ENCODE peak calls at places on chromosomes 6 and 20, in four cellular contexts. J is GM23248, B is fibroblast of lung, N is hepatocyte. S is an unnamed sample. For H4K20me1, H3K4me1 and H3K9me3, the result is how much of the 10 kb centered on the place peaks cover.

GRCh38 chr6:49513153-49513989 is 13.6 kb downstream of the GLYATL3 start:
- DNase-seq in J (no peak), B (no peak), N (no peak), S (no peak)

GRCh38 chr6:107843400-107843799 is 19.3 kb upstream of the SCML4 start:
- DNase-seq in N (no peak), J (no peak), B (no peak), S (no peak)

GRCh38 chr6:3782876-3783832 is 31.6 kb upstream of the PXDC1 start:
- DNase-seq in J (no peak), B (no peak), N (no peak), S (no peak)

GRCh38 chr6:6218246-6219085 is 102.0 kb downstream of the F13A1 start:
- DNase-seq in J (peak), N (no peak), B (no peak), S (no peak)

GRCh38 chr20:42524058-42524457 is 665.6 kb downstream of the PTPRT start:
- DNase-seq in B (no peak), J (no peak), N (no peak), S (no peak)

GRCh38 chr20:47118641-47119040 is 224.0 kb downstream of the EYA2 start:
- DNase-seq in J (no peak), B (no peak), N (no peak), S (no peak)

GRCh38 chr20:19993937-19994667 is 23.1 kb upstream of the NAA20 start:
- DNase-seq in J (peak), B (peak), N (no peak), S (no peak)

GRCh38 chr6:33684428-33684896 is 27.0 kb downstream of the UQCC2 start:
- DNase-seq in N (no peak), J (no peak), B (no peak), S (no peak)

GRCh38 chr20:8454137-8454712 is 322.2 kb downstream of the PLCB1 start:
- DNase-seq in N (peak), J (peak), B (peak), S (no peak)

GRCh38 chr20:24579475-24579874 is 110.0 kb downstream of the SYNDIG1 start:
- DNase-seq in B (no peak), J (no peak), N (no peak), S (no peak)

GRCh38 chr6:82144007-82144851 is 103.3 kb downstream of the IBTK start:
- DNase-seq in N (peak), B (peak), J (peak), S (peak)

GRCh38 chr20:57485770-57486169 is 39.2 kb downstream of the CTCFL start:
- DNase-seq in N (no peak), B (no peak), J (no peak), S (no peak)

GRCh38 chr6:170584954-170585498 is 589 bp upstream of the PDCD2 start:
- DNase-seq in B (no peak), J (no peak), N (peak), S (no peak)

GRCh38 chr20:12594410-12595130 is 414.2 kb upstream of the SPTLC3 start:
- DNase-seq in J (no peak), B (no peak), N (peak), S (no peak)

GRCh38 chr20:33499347-33499746 is 9.5 kb downstream of the CBFA2T2 start:
- DNase-seq in B (no peak), J (no peak), N (no peak), S (no peak)

GRCh38 chr6:136823128-136823660 is 802 bp downstream of the PEX7 start:
- DNase-seq in B (no peak), N (no peak), J (no peak), S (no peak)

GRCh38 chr20:16927031-16927430 is 178.9 kb downstream of the OTOR start:
- DNase-seq in B (no peak), N (peak), J (peak), S (no peak)

GRCh38 chr20:16926626-16927025 is 178.5 kb downstream of the OTOR start:
- DNase-seq in J (no peak), N (peak), B (no peak), S (no peak)

GRCh38 chr20:16930656-16931055 is 182.5 kb downstream of the OTOR start:
- DNase-seq in J (no peak), B (no peak), N (no peak), S (no peak)

GRCh38 chr20:16929756-16930155 is 181.6 kb downstream of the OTOR start:
- DNase-seq in J (peak), B (peak), N (no peak), S (no peak)
- H4K20me1 ChIP-seq in J (under half), B (under half), N (under half), S (under half)

GRCh38 chr20:48717095-48717958 is 110.5 kb downstream of the PREX1 start:
- DNase-seq in N (no peak), J (no peak), B (no peak), S (no peak)

GRCh38 chr20:48716086-48716485 is 111.7 kb downstream of the PREX1 start:
- DNase-seq in N (no peak), J (no peak), B (no peak), S (no peak)

GRCh38 chr20:48718914-48719578 is 108.8 kb downstream of the PREX1 start:
- DNase-seq in J (no peak), B (no peak), N (no peak), S (no peak)

GRCh38 chr20:48716541-48716940 is 111.3 kb downstream of the PREX1 start:
- DNase-seq in N (no peak), J (no peak), B (no peak), S (no peak)

GRCh38 chr20:48717959-48718223 is 109.9 kb downstream of the PREX1 start:
- DNase-seq in N (no peak), B (no peak), J (no peak), S (no peak)
- H3K4me1 ChIP-seq in N (under half), B (under half), J (under half), S (under half)

GRCh38 chr20:23146111-23146640 is 60.1 kb upstream of the CD93 start:
- DNase-seq in J (peak), N (no peak), B (no peak), S (no peak)
- H3K9me3 ChIP-seq in J (under half), N (under half), B (under half), S (under half)

DNA sequence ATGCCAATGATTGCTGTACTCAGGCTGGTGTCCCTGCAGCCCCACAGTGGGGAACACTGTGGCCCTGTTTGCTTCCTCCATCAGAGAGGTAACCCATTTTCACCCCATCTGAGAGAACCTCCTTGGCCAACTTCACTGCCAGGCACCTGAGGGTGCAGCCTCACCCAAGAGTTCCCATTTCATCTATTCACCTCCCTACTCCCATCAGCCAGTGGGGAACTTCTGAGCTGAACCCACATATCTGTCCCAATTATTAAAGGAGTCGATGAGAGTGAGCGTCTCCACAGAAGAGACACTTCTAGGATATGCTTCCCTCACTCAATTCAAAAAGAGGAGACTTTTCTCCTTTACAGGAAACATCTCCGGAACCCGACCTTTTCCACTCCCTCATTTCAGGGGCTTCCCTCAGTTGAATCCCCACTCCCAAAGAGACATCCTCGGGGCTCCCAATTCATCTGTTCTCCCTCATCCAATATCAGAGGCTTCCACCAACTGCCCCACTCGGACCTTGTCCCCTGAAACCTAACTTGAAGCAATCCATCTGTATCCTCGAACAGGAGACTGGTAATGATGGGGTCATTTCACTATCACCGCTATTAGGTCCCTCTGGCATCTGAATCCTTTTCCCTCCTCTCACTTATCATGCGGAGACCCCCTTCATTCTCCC is 988 bp downstream of the UBE2V1 start:
- DNase-seq in J (peak), N (no peak), B (no peak), S (no peak)
- H4K20me1 ChIP-seq in J (under half), N (under half), B (under half), S (under half)

GRCh38 chr20:51492167-51493092 is 50.1 kb downstream of the NFATC2 start:
- DNase-seq in B (peak), J (peak), N (peak), S (no peak)
- H3K4me1 ChIP-seq in B (under half), J (under half), N (under half), S (under half)

DNA sequence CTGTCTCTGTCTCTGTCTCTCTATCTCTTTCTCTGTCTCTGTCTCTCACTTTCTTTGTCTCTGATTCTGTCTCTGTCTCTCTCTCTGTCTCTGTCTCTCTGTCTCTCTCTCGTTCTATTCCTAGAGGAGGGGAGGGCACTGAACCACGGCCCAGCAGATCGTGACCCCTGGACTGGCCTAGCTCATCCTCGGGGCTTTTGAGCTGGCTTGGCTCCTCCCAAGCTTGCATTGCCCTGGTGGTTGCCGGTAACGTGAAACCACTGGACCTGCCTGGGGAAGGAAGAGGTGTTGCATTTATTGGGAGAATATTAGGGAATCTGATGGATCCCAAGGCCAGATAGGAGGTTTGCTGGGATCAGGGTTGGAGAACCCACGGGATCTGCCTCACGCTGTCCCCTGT is 228.1 kb downstream of the TTLL2 start:
- DNase-seq in J (no peak), N (no peak), B (no peak), S (no peak)
- H3K9me3 ChIP-seq in J (under half), N (under half), B (under half), S (under half)

GRCh38 chr6:44117397-44118128 is 9.7 kb downstream of the MRPL14 start:
- DNase-seq in J (peak), B (peak), N (no peak), S (peak)
- H4K20me1 ChIP-seq in J (under half), B (under half), N (half or more), S (under half)

S was measured in MM.1S.